ENCODE peak calls at places on chromosomes 4 and X, in five cellular contexts. F is kidney, N is ascending aorta, R is hepatocyte, C is endothelial cell of umbilical vein. O is an unnamed sample.

GRCh38 chrX:137052641-137053235 is 18.9 kb upstream of the GPR101 start:
- DNase-seq in F (no peak), N (no peak), R (no peak), C (no peak), O (no peak)

GRCh38 chrX:103396186-103396585 is 19.8 kb downstream of the BEX3 start:
- DNase-seq in F (no peak), N (no peak), R (no peak), C (peak), O (no peak)

GRCh38 chr4:155774033-155774432 is 15.2 kb downstream of the GUCY1B1 start:
- DNase-seq in F (no peak), N (no peak), R (no peak), C (no peak), O (no peak)

GRCh38 chrX:2451456-2452316 is 49.1 kb downstream of the DHRSX start:
- DNase-seq in F (no peak), N (no peak), R (no peak), C (no peak), O (no peak)

GRCh38 chr4:187090401-187090800 is 366.7 kb upstream of the FAT1 start:
- DNase-seq in F (no peak), N (no peak), R (no peak), C (no peak), O (no peak)

GRCh38 chr4:188611143-188611542 is 471.9 kb downstream of the TRIML1 start:
- DNase-seq in F (no peak), N (no peak), R (no peak), C (no peak), O (no peak)

GRCh38 chrX:147803948-147804347 is 107.8 kb upstream of the FMR1 start:
- DNase-seq in F (no peak), N (no peak), R (peak), C (no peak), O (no peak)

GRCh38 chr4:11165052-11165451 is 263.6 kb downstream of the HS3ST1 start:
- DNase-seq in F (no peak), N (no peak), R (peak), C (no peak), O (no peak)

GRCh38 chrX:41153453-41153852 is 68.2 kb downstream of the USP9X start:
- DNase-seq in F (no peak), N (no peak), R (no peak), C (peak), O (no peak)

GRCh38 chrX:74949717-74950116 is 24.5 kb upstream of the NEXMIF start:
- DNase-seq in F (no peak), N (no peak), R (no peak), C (no peak), O (no peak)

GRCh38 chr4:79209822-79210635 is 115.8 kb downstream of the NAA11 start:
- DNase-seq in F (peak), N (no peak), R (peak), C (peak), O (no peak)

GRCh38 chrX:7318661-7319060 is 170.7 kb upstream of the PUDP start:
- DNase-seq in F (no peak), N (no peak), R (no peak), C (no peak), O (no peak)

GRCh38 chr4:56106180-56106579 is 157.4 kb downstream of the CEP135 start:
- DNase-seq in F (no peak), N (no peak), R (no peak), C (no peak), O (no peak)

GRCh38 chr4:66840178-66840577 is 705.1 kb downstream of the CENPC start:
- DNase-seq in F (no peak), N (no peak), R (no peak), C (no peak), O (no peak)

GRCh38 chrX:122055979-122056715 is 1008.7 kb downstream of the GLUD2 start:
- DNase-seq in F (no peak), N (no peak), R (no peak), C (no peak), O (no peak)

GRCh38 chr4:77636902-77637301 is 31.3 kb downstream of the CXCL13 start:
- DNase-seq in F (no peak), N (no peak), R (peak), C (peak), O (no peak)

GRCh38 chr4:110869862-110870577 is 247.1 kb upstream of the PITX2 start:
- DNase-seq in F (no peak), N (no peak), R (no peak), C (peak), O (no peak)

GRCh38 chrX:134761788-134762187 is 103.5 kb upstream of the PLAC1 start:
- DNase-seq in F (no peak), N (no peak), R (peak), C (no peak), O (no peak)

GRCh38 chr4:34676390-34676789 is 1567.9 kb downstream of the ARAP2 start:
- DNase-seq in F (no peak), N (no peak), R (no peak), C (no peak), O (no peak)

GRCh38 chrX:11478971-11479370 is 185.8 kb downstream of the AMELX start:
- DNase-seq in F (no peak), N (no peak), R (no peak), C (no peak), O (no peak)

GRCh38 chr4:22508376-22508775 is 7.5 kb downstream of the ADGRA3 start:
- DNase-seq in F (no peak), N (no peak), R (no peak), C (no peak), O (no peak)

GRCh38 chr4:183987529-183987946 is 82.4 kb downstream of the STOX2 start:
- DNase-seq in F (peak), N (peak), R (peak), C (peak), O (peak)

GRCh38 chr4:176492648-176493302 is 173.0 kb downstream of the SPCS3 start:
- DNase-seq in F (no peak), N (no peak), R (no peak), C (peak), O (no peak)

GRCh38 chr4:82715731-82716617 is 82.6 kb downstream of the SCD5 start:
- DNase-seq in F (no peak), N (no peak), R (peak), C (no peak), O (no peak)

GRCh38 chr4:23084559-23085248 is 392.0 kb downstream of the GBA3 start:
- DNase-seq in F (no peak), N (no peak), R (no peak), C (no peak), O (no peak)

GRCh38 chr4:76984788-76985211 is 35.2 kb downstream of the SEPTIN11 start:
- DNase-seq in F (peak), N (peak), R (peak), C (peak), O (no peak)

GRCh38 chr4:41061482-41062185 is 152.7 kb downstream of the APBB2 start:
- DNase-seq in F (no peak), N (no peak), R (no peak), C (peak), O (no peak)

GRCh38 chrX:40153335-40154221 is 55.8 kb upstream of the BCOR start:
- DNase-seq in F (peak), N (no peak), R (peak), C (no peak), O (peak)

GRCh38 chr4:159098482-159099127 is 4.3 kb upstream of the RAPGEF2 start:
- DNase-seq in F (no peak), N (no peak), R (no peak), C (no peak), O (no peak)

GRCh38 chr4:182017038-182017437 is 226.2 kb upstream of the TENM3 start:
- DNase-seq in F (no peak), N (no peak), R (no peak), C (no peak), O (no peak)

GRCh38 chr4:188822698-188823097 is 683.5 kb downstream of the TRIML1 start:
- DNase-seq in F (no peak), N (no peak), R (peak), C (no peak), O (no peak)

GRCh38 chr4:15755321-15755750 is 22.8 kb upstream of the CD38 start:
- DNase-seq in F (no peak), N (no peak), R (no peak), C (peak), O (no peak)

GRCh38 chr4:15758294-15758693 is 19.8 kb upstream of the CD38 start:
- DNase-seq in F (no peak), N (no peak), R (no peak), C (no peak), O (no peak)

GRCh38 chr4:15755781-15756180 is 22.3 kb upstream of the CD38 start:
- DNase-seq in F (no peak), N (no peak), R (no peak), C (no peak), O (no peak)

GRCh38 chr4:15757084-15757483 is 21.0 kb upstream of the CD38 start:
- DNase-seq in F (no peak), N (no peak), R (no peak), C (no peak), O (no peak)

DNA sequence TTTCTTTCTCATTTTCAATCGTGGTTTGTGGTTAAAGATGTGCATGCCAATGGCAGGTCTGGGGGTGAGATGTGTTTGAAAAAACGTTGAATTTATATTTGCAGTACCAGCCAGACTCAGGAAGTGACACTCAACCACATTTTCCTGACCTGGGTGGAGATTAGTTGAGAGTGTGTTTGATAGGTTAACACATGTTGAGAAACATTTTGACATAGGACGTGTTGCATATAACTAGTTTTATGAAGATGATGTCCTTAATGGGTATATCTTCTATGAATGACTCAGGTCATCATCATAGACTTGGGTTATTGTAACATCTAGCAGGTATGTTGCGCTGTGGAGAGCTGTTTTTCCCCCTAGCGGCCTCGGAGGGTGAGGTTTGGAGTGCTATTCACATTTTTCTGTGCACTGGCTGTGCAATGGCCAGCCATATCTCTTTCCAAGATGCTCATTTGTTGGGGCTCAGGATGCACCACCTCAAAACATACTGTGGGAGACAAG is 21.7 kb upstream of the CD38 start:
- DNase-seq in F (no peak), N (no peak), R (no peak), C (no peak), O (no peak)
- H3K4me3 ChIP-seq in F (no peak), N (no peak), R (no peak), C (no peak), O (no peak)

DNA sequence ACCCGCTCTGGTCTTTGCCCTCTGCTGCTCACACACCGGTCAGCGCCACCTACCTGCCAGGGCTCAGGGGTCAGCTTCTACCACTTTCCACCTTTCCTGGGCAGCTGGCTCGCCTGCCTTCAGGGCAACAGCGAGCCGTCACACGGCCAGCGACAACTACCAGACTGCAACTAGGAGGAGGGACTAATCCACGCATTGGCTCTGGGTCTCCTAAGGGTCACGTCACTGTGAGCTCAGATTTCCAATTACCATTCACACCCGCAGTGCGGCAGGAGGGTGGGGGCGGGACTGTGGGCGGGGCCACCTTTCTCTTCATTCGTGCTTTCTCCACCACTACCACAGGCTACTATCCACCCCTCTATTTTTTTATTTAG is at the start of gene BEX5:
- DNase-seq in F (peak), N (peak), R (peak), C (peak), O (peak)
- H3K4me3 ChIP-seq in F (peak), N (peak), R (no peak), C (no peak), O (peak)

GRCh38 chr4:74105656-74106275 is 6.8 kb upstream of the CXCL2 start:
- DNase-seq in F (no peak), N (no peak), R (peak), C (peak), O (no peak)
- H3K4me3 ChIP-seq in F (no peak), N (no peak), R (no peak), C (no peak), O (no peak)

DNA sequence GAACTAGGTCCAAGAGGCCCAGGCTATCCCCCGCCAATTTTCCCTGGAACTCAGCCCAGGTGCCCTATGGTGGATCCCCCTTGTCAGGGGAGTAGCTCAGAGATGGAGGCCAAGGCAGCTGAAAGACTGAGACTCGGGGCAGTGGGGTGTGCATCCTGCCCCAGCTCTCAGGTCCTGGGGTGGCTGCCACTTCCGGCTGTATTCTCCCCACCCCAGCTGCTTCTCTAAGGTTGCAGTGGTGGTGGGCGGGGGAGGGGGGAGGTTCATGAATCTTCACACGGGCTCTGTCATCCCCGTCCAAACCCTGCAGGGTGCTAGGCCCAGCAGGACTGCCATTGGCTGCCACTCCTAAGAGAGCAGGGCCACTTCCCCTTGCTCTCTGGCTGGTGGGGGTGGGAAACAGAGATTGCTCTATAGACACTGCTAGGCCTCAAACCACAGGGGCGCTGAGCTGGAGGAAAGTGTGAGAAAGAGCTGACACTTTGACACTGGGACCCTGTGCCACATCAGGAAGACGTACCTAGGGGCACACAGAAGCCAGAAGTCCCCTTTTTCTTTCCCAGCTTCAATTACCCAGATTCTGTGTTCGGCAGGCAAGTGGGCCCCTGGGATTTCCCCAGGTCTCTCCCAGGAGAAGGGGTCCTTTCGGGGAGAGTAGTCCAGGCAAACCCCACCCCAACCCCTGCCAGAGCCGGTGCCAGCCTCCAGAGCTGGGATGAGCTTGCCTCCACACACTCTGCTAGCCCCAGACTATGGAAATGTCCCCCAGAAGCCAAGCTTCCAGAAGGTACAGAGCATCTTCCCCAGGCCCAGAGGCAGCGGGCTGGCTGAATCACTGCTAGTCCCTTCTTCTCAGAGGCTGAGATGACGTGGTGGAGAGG is 1.6 kb downstream of the SASH3 start:
- DNase-seq in F (peak), N (peak), R (no peak), C (no peak), O (no peak)
- H3K4me3 ChIP-seq in F (no peak), N (no peak), R (no peak), C (no peak), O (no peak)

GRCh38 chr4:101279377-101279871 is 67.9 kb downstream of the PPP3CA start:
- DNase-seq in F (no peak), N (peak), R (peak), C (peak), O (peak)
- H3K4me3 ChIP-seq in F (no peak), N (no peak), R (no peak), C (no peak), O (no peak)

DNA sequence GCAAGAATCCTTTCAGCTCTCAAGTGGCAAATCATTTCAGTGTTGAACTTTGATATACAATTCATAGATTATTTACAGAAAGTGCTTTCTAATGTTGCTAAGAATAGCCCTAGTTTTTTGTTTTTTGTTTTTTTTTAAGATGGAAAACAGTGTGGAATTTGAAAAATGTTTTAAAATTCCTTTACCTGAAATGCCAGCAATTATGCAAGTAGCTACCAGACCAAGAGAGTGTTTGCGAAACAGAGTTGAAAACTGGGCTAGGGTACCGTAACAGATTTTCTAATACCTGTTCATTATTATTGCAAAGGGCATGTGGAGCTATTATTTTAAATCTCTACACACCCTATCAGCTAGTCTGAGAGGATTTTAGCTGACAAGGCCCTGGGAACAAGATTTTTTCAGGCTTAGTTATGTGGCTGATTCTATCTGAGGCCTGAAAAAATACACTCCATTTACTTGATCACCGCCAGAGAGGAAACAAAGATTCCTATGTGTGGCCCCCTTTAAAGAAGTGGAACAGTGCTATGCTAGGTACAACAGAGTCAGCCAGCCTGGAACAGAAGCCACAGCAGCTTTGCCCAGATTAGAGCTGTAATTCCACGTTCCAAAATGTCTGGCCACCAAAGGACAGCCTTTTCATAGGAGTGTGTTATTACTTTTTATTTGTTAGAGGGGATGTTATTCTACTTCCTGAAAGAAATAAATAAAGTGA is 46.9 kb upstream of the SLC39A8 start:
- DNase-seq in F (no peak), N (no peak), R (no peak), C (no peak), O (no peak)
- H3K4me3 ChIP-seq in F (no peak), N (no peak), R (no peak), C (no peak), O (no peak)

GRCh38 chrX:10156199-10157031 is at the start of gene CLCN4:
- DNase-seq in F (peak), N (no peak), R (peak), C (peak), O (peak)

GRCh38 chrX:10155137-10155536 is 1.6 kb upstream of the CLCN4 start:
- DNase-seq in F (no peak), N (no peak), R (no peak), C (no peak), O (no peak)

GRCh38 chrX:10158279-10158939 is 1.6 kb downstream of the CLCN4 start:
- DNase-seq in F (no peak), N (no peak), R (peak), C (peak), O (peak)

GRCh38 chrX:10157545-10157944 is 770 bp downstream of the CLCN4 start:
- DNase-seq in F (no peak), N (no peak), R (no peak), C (peak), O (no peak)

GRCh38 chrX:10157032-10157341 is 212 bp downstream of the CLCN4 start:
- DNase-seq in F (no peak), N (no peak), R (no peak), C (no peak), O (no peak)
- H3K4me3 ChIP-seq in F (peak), N (peak), R (peak), C (peak), O (peak)

GRCh38 chrX:8890794-8891193 is 89.6 kb upstream of the FAM9A start:
- DNase-seq in F (no peak), N (no peak), R (no peak), C (no peak), O (no peak)
- H3K4me3 ChIP-seq in F (no peak), N (no peak), R (no peak), C (no peak), O (no peak)

O was measured in BE2C.